ENCODE peak calls at places on chromosomes 4 and X, in six cellular contexts. C is T-helper 2 cell, J is fibroblast of lung, N is NCI-H1417 treated with DMSO at 0.1 percent for 48 hours, X is NCI-H1436, E is nephron progenitor cell. A is an unnamed sample.

GRCh38 chr4:66430856-66431255 is 760.6 kb upstream of the EPHA5 start:
- DNase-seq in E (no peak), X (no peak), J (peak), C (no peak), N (no peak), A (no peak)

GRCh38 chr4:97374526-97374925 is 768.8 kb downstream of the STPG2 start:
- DNase-seq in J (peak), C (no peak), N (no peak), X (no peak), E (no peak), A (no peak)

GRCh38 chrX:110143454-110144210 is 140.7 kb downstream of the TMEM164 start:
- DNase-seq in N (no peak), X (no peak), C (no peak), J (no peak), E (no peak), A (no peak)

GRCh38 chrX:20388594-20388993 is 121.9 kb upstream of the RPS6KA3 start:
- DNase-seq in X (no peak), J (peak), N (no peak), E (no peak), C (no peak), A (no peak)

GRCh38 chr4:154658680-154659402 is 46.4 kb upstream of the FGG start:
- DNase-seq in X (no peak), N (no peak), J (peak), E (no peak), C (no peak), A (no peak)

GRCh38 chr4:70183168-70183939 is 12.2 kb upstream of the ODAM start:
- DNase-seq in C (no peak), N (no peak), J (peak), E (peak), X (peak), A (no peak)

GRCh38 chrX:129798888-129799287 is 19.1 kb downstream of the SASH3 start:
- DNase-seq in N (no peak), J (no peak), X (no peak), C (no peak), E (no peak), A (no peak)

GRCh38 chrX:68932611-68933010 is 103.8 kb downstream of the EFNB1 start:
- DNase-seq in X (no peak), E (no peak), C (no peak), N (no peak), J (no peak), A (peak)

GRCh38 chr4:173001571-173001970 is 167.0 kb upstream of the GALNT7 start:
- DNase-seq in J (peak), E (no peak), N (no peak), X (no peak), C (no peak), A (no peak)

GRCh38 chrX:46994096-46994495 is 81.9 kb downstream of the JADE3 start:
- DNase-seq in X (no peak), E (no peak), C (no peak), N (no peak), J (no peak), A (no peak)

GRCh38 chr4:136768925-136769275 is 763.4 kb downstream of the PCDH18 start:
- DNase-seq in X (no peak), E (peak), N (no peak), J (no peak), C (no peak), A (peak)

GRCh38 chr4:67746797-67747495 is 7.2 kb downstream of the GNRHR start:
- DNase-seq in C (no peak), X (peak), E (no peak), J (peak), N (peak), A (peak)

GRCh38 chr4:104879854-104880253 is 266.8 kb upstream of the TET2 start:
- DNase-seq in X (no peak), C (no peak), E (no peak), N (no peak), J (no peak), A (no peak)

GRCh38 chrX:10212395-10212794 is 55.6 kb downstream of the CLCN4 start:
- DNase-seq in E (no peak), N (no peak), C (no peak), X (no peak), J (no peak), A (no peak)

GRCh38 chr4:94757192-94758140 is at the start of gene BMPR1B:
- DNase-seq in E (peak), C (no peak), N (no peak), J (peak), X (no peak), A (peak)

GRCh38 chr4:183366436-183366835 is 44.2 kb upstream of the CLDN24 start:
- DNase-seq in C (no peak), X (no peak), N (no peak), J (no peak), E (no peak), A (no peak)

GRCh38 chr4:6172093-6172926 is 28.0 kb downstream of the JAKMIP1 start:
- DNase-seq in N (no peak), C (no peak), X (no peak), E (no peak), J (no peak), A (no peak)

GRCh38 chr4:94339779-94340178 is 2.9 kb downstream of the HPGDS start:
- DNase-seq in X (no peak), C (no peak), J (no peak), N (no peak), E (no peak), A (no peak)

GRCh38 chrX:27915617-27916016 is 65.6 kb downstream of the DCAF8L1 start:
- DNase-seq in N (no peak), C (no peak), E (no peak), X (no peak), J (peak), A (no peak)

GRCh38 chr4:115670930-115671329 is 557.5 kb upstream of the NDST4 start:
- DNase-seq in X (no peak), J (no peak), C (no peak), N (no peak), E (no peak), A (no peak)

GRCh38 chr4:139300431-139301142 is 718 bp upstream of the NAA15 start:
- DNase-seq in N (no peak), X (no peak), J (peak), C (no peak), E (peak), A (peak)

GRCh38 chr4:150679767-150680088 is 97.8 kb downstream of the MAB21L2 start:
- DNase-seq in N (no peak), E (no peak), X (no peak), J (peak), C (no peak), A (peak)

GRCh38 chrX:48890296-48890925 is 7.2 kb downstream of the TIMM17B start:
- DNase-seq in N (no peak), J (no peak), C (no peak), E (no peak), X (no peak), A (peak)

GRCh38 chr4:85929926-85930325 is 429.9 kb downstream of the MAPK10 start:
- DNase-seq in E (peak), J (no peak), N (no peak), C (no peak), X (peak), A (no peak)

GRCh38 chrX:12979630-12980015 is 4.7 kb downstream of the TMSB4X start:
- DNase-seq in N (no peak), E (no peak), C (no peak), J (peak), X (no peak), A (no peak)

A was measured in trophoblast cell.